ENCODE peak calls at places on chromosomes 5 and 9, in five cellular contexts. Q is neuronal stem cell, S is H9, R is H1, F is trophoblast cell. V is an unnamed sample.

GRCh38 chr5:6435356-6435755 is 13.3 kb upstream of the UBE2QL1 start:
- DNase-seq in Q (no peak), S (peak; percentile 81), R (peak; percentile 76), F (no peak), V (no peak)

GRCh38 chr5:67094476-67095300 is 101.9 kb downstream of the CD180 start:
- DNase-seq in Q (no peak), S (peak; percentile 61), R (no peak), F (peak; percentile 27), V (peak; percentile 84)

GRCh38 chr5:15966066-15966640 is 213.4 kb downstream of the MARCHF11 start:
- DNase-seq in Q (no peak), S (no peak), R (no peak), F (no peak), V (no peak)

GRCh38 chr5:89457411-89458329 is 574.7 kb upstream of the MEF2C start:
- DNase-seq in Q (no peak), S (no peak), R (no peak), F (no peak), V (peak; percentile 43)

GRCh38 chr5:68962632-68963484 is 131.0 kb upstream of the SLC30A5 start:
- DNase-seq in Q (peak; percentile 46), S (peak; percentile 75), R (peak; percentile 71), F (peak; percentile 80), V (peak; percentile 71)

GRCh38 chr5:152514827-152515397 is 109.8 kb upstream of the NMUR2 start:
- DNase-seq in Q (no peak), S (no peak), R (no peak), F (peak; percentile 54), V (peak; percentile 25)

GRCh38 chr5:178319541-178320041 is 87.0 kb upstream of the PHYKPL start:
- DNase-seq in Q (no peak), S (no peak), R (no peak), F (no peak), V (no peak)

GRCh38 chr5:179413086-179413690 is 67.9 kb upstream of the ADAMTS2 start:
- DNase-seq in Q (no peak), S (no peak), R (peak; percentile 17), F (no peak), V (no peak)

GRCh38 chr5:58266402-58266801 is 193.5 kb downstream of the PLK2 start:
- DNase-seq in Q (no peak), S (no peak), R (no peak), F (no peak), V (no peak)

GRCh38 chr9:71748280-71748743 is 20.0 kb downstream of the CEMIP2 start:
- DNase-seq in Q (no peak), S (no peak), R (no peak), F (no peak), V (peak; percentile 72)

GRCh38 chr5:1461396-1461795 is 16.2 kb upstream of the SLC6A3 start:
- DNase-seq in Q (no peak), S (no peak), R (no peak), F (no peak), V (no peak)

GRCh38 chr5:171693397-171693796 is 92.2 kb upstream of the SMIM23 start:
- DNase-seq in Q (no peak), S (peak; percentile 6), R (no peak), F (no peak), V (no peak)

GRCh38 chr5:107532182-107532878 is 138.4 kb downstream of the EFNA5 start:
- DNase-seq in Q (no peak), S (no peak), R (no peak), F (peak; percentile 73), V (no peak)

GRCh38 chr9:127955294-127956015 is 17.8 kb upstream of the DPM2 start:
- DNase-seq in Q (no peak), S (peak; percentile 93), R (peak; percentile 75), F (peak; percentile 89), V (no peak)

GRCh38 chr9:37839491-37840461 is 39.2 kb downstream of the DCAF10 start:
- DNase-seq in Q (no peak), S (no peak), R (no peak), F (peak; percentile 31), V (no peak)

GRCh38 chr5:88688981-88689661 is 193.9 kb downstream of the MEF2C start:
- DNase-seq in Q (no peak), S (peak; percentile 77), R (peak; percentile 72), F (no peak), V (no peak)

GRCh38 chr9:105331755-105332154 is 87.3 kb downstream of the SLC44A1 start:
- DNase-seq in Q (no peak), S (no peak), R (no peak), F (no peak), V (no peak)

GRCh38 chr9:33080534-33080933 is 4.1 kb upstream of the SMU1 start:
- DNase-seq in Q (no peak), S (no peak), R (no peak), F (no peak), V (no peak)

GRCh38 chr5:75303419-75303818 is 33.6 kb upstream of the HMGCR start:
- DNase-seq in Q (no peak), S (no peak), R (no peak), F (no peak), V (no peak)

GRCh38 chr5:87020099-87020934 is 247.4 kb upstream of the RASA1 start:
- DNase-seq in Q (peak; percentile 11), S (peak; percentile 47), R (no peak), F (no peak), V (peak; percentile 32)

GRCh38 chr5:52827815-52828214 is 40.1 kb downstream of the ITGA1 start:
- DNase-seq in Q (no peak), S (no peak), R (no peak), F (peak; percentile 23), V (no peak)

GRCh38 chr5:98296426-98296825 is 477.0 kb upstream of the RGMB start:
- DNase-seq in Q (no peak), S (no peak), R (no peak), F (peak; percentile 11), V (peak; percentile 64)

GRCh38 chr5:10328323-10328722 is 20.6 kb upstream of the CMBL start:
- DNase-seq in Q (no peak), S (peak; percentile 13), R (no peak), F (no peak), V (no peak)

GRCh38 chr5:5777013-5777412 is 354.5 kb downstream of the ICE1 start:
- DNase-seq in Q (no peak), S (no peak), R (no peak), F (no peak), V (no peak)

GRCh38 chr9:71767421-71768321 is 642 bp downstream of the CEMIP2 start:
- DNase-seq in Q (peak; percentile 59), S (no peak), R (peak; percentile 63), F (peak; percentile 34), V (peak; percentile 43)

GRCh38 chr9:88972401-88972800 is 18.9 kb upstream of the S1PR3 start:
- DNase-seq in Q (no peak), S (no peak), R (no peak), F (no peak), V (no peak)
- H2BK12ac ChIP-seq in Q (no peak overlapping the region), S (no peak overlapping the region), R (no peak overlapping the region), F (no peak overlapping the region), V (no peak overlapping the region)

GRCh38 chr9:82334286-82334685 is 345.7 kb downstream of the SPATA31D1 start:
- DNase-seq in Q (no peak), S (no peak), R (no peak), F (no peak), V (peak; percentile 27)

GRCh38 chr9:82332774-82333152 is 344.2 kb downstream of the SPATA31D1 start:
- DNase-seq in Q (no peak), S (no peak), R (no peak), F (peak; percentile 96), V (peak; percentile 3)

GRCh38 chr9:82333671-82334070 is 345.1 kb downstream of the SPATA31D1 start:
- DNase-seq in Q (no peak), S (no peak), R (no peak), F (peak; percentile 12), V (no peak)

GRCh38 chr9:82331091-82331490 is 342.5 kb downstream of the SPATA31D1 start:
- DNase-seq in Q (no peak), S (no peak), R (no peak), F (no peak), V (no peak)

GRCh38 chr9:82332018-82332773 is 343.6 kb downstream of the SPATA31D1 start:
- DNase-seq in Q (no peak), S (no peak), R (no peak), F (peak; percentile 96), V (peak; percentile 69)
- H2AK5ac ChIP-seq in Q (no peak overlapping the region), S (no peak overlapping the region), R (no peak overlapping the region), F (no peak overlapping the region), V (no peak overlapping the region)

GRCh38 chr9:133046900-133047295 is 14.9 kb upstream of the CEL start:
- DNase-seq in Q (no peak), S (no peak), R (no peak), F (no peak), V (no peak)

GRCh38 chr9:133049043-133049442 is 12.7 kb upstream of the CEL start:
- DNase-seq in Q (no peak), S (no peak), R (no peak), F (no peak), V (no peak)

GRCh38 chr9:133050142-133050541 is 11.6 kb upstream of the CEL start:
- DNase-seq in Q (no peak), S (no peak), R (no peak), F (no peak), V (no peak)

GRCh38 chr9:133050781-133051180 is 11.0 kb upstream of the CEL start:
- DNase-seq in Q (no peak), S (no peak), R (no peak), F (no peak), V (no peak)

GRCh38 chr9:133048595-133048994 is 13.2 kb upstream of the CEL start:
- DNase-seq in Q (no peak), S (peak; percentile 52), R (no peak), F (no peak), V (peak; percentile 29)
- H3K4me1 ChIP-seq in Q (no peaks in the 10 kb centered on the region), S (no peaks in the 10 kb centered on the region), R (no peaks in the 10 kb centered on the region), F (no peaks in the 10 kb centered on the region), V (peaks cover 35% of the 10 kb centered on the region)

GRCh38 chr9:77162366-77162765 is 15.0 kb upstream of the VPS13A start:
- DNase-seq in Q (no peak), S (no peak), R (no peak), F (no peak), V (no peak)

GRCh38 chr9:77156646-77157371 is 20.5 kb upstream of the VPS13A start:
- DNase-seq in Q (no peak), S (no peak), R (no peak), F (no peak), V (no peak)

GRCh38 chr9:77161191-77161590 is 16.1 kb upstream of the VPS13A start:
- DNase-seq in Q (no peak), S (no peak), R (no peak), F (no peak), V (no peak)

GRCh38 chr9:77161966-77162365 is 15.4 kb upstream of the VPS13A start:
- DNase-seq in Q (no peak), S (no peak), R (no peak), F (no peak), V (no peak)

DNA sequence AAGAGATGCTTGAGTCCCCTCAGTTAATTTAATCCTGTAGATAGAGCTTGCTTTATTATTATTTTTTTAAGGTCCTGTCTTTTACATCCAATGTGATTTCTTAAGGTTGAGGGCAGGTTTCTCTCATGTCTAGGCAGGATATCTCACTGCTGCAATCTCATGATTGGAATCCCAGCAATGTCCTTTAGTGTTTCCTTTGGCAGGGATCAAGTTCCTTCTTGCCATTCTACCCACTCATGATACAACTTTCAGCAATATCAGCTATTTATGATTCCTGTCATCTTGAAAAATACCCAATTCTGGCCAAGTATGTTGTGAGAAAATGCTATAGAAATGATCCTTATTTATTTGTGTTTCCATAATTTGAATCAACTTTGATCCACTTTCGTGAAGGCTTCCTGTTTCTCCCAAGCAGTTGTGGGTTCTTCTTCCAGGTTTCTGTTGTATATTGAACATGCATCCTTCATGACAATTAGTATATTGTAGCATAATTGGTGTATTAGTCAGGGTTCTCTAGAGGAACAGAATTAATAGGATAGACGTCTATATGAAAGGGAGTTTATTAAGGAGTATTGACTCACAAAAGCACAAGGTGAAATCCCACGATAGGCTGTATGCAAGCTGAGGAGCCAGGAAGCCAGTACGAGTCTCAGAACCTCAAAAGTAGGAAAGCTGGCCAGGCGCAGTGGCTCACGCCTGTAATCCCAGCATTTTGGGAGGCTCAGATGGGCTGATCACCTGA is 18.4 kb upstream of the VPS13A start:
- DNase-seq in Q (no peak), S (no peak), R (no peak), F (peak; percentile 20), V (no peak)
- H2BK12ac ChIP-seq in Q (no peak overlapping the region), S (no peak overlapping the region), R (no peak overlapping the region), F (no peak overlapping the region), V (no peak overlapping the region)

V was measured in mesenchymal stem cell.